ENCODE peak calls at places on chromosomes 12 and 14, in five cellular contexts. G is breast epithelium, V is suprapubic skin, O is stomach, Q is transverse colon. I is an unnamed sample.

GRCh38 chr12:66751432-66752113 is 72.7 kb upstream of the GRIP1 start:
- DNase-seq in G (no peak), V (no peak), O (no peak), Q (no peak), I (no peak)

GRCh38 chr12:2053675-2054070 is 886 bp downstream of the CACNA1C start:
- DNase-seq in G (no peak), V (no peak), O (no peak), Q (no peak), I (no peak)

GRCh38 chr14:76829650-76830421 is 3.6 kb downstream of the LRRC74A start:
- DNase-seq in G (peak), V (no peak), O (peak), Q (no peak), I (no peak)

GRCh38 chr14:51730674-51731073 is 79.0 kb downstream of the FRMD6 start:
- DNase-seq in G (no peak), V (no peak), O (no peak), Q (no peak), I (no peak)

GRCh38 chr12:52434760-52435530 is 774 bp upstream of the KRT75 start:
- DNase-seq in G (no peak), V (no peak), O (no peak), Q (no peak), I (peak)

GRCh38 chr14:33254342-33254741 is 315.7 kb downstream of the NPAS3 start:
- DNase-seq in G (no peak), V (no peak), O (no peak), Q (no peak), I (no peak)

GRCh38 chr12:132375747-132376463 is 46.5 kb upstream of the GALNT9 start:
- DNase-seq in G (no peak), V (peak), O (no peak), Q (no peak), I (no peak)

GRCh38 chr12:67893003-67893402 is 96.2 kb upstream of the IFNG-AS1 start:
- DNase-seq in G (no peak), V (no peak), O (no peak), Q (no peak), I (no peak)

GRCh38 chr12:124557518-124558223 is 9.7 kb downstream of the NCOR2 start:
- DNase-seq in G (no peak), V (no peak), O (no peak), Q (no peak), I (no peak)

GRCh38 chr12:119008691-119009221 is 27.4 kb downstream of the SRRM4 start:
- DNase-seq in G (no peak), V (no peak), O (peak), Q (no peak), I (peak)
- H3K4me3 ChIP-seq in G (no peak), V (no peak), O (no peak), Q (no peak), I (no peak)

DNA sequence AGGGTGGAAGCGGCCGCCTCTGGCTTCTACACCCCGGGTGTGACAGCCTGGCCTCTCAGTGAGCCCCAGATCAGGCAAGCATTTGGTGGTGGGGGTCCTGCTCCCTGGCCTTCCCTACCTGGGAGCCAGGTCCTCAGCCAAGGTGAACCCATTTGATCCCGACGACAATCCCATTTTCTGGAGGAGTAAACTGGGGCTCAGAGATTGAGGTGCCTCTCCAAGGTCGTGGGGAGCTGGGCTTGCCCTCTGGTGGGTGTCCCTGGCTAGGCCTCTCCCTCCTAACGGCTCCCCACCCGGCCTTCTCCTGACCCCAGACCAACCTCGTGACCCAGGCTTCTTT is 2.7 kb upstream of the EXOC3L4 start:
- DNase-seq in G (no peak), V (no peak), O (no peak), Q (no peak), I (no peak)
- TF ChIP-seq CTCF in G (no peak), V (no peak), O (no peak), Q (peak), I (no peak)

GRCh38 chr12:26011099-26011498 is 52.6 kb downstream of the RASSF8 start:
- DNase-seq in G (no peak), V (no peak), O (no peak), Q (no peak), I (no peak)
- TF ChIP-seq POLR2AphosphoS5 in G (peak), V (no peak), O (peak), Q (peak), I (peak)

DNA sequence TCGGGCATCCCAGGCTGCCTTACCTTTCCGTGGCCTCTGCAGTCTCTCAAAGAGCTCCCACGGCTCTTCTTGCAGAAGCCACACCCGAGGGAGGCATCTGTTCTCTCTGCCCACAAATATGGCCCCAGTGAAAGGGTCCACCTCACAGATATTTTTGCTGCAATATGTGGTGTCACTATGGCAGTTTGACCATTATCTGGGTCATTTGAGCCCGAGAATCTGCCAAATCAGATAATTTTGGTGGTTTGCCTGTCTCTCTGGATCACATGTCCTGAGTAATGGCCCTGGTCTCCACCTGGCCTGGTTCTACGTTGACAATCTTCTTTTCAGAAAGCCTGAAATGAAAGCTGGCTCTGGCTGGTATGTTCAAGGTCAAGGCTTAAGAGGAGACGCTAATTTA is 5.7 kb upstream of the WSCD2 start:
- DNase-seq in G (no peak), V (no peak), O (no peak), Q (no peak), I (no peak)
- H3K4me3 ChIP-seq in G (no peak), V (no peak), O (no peak), Q (no peak), I (no peak)

GRCh38 chr12:90991952-90992465 is 12.8 kb downstream of the EPYC start:
- DNase-seq in G (no peak), V (no peak), O (no peak), Q (no peak), I (no peak)

GRCh38 chr12:90987101-90987500 is 17.7 kb downstream of the EPYC start:
- DNase-seq in G (no peak), V (no peak), O (no peak), Q (no peak), I (no peak)

GRCh38 chr12:90984114-90984513 is 20.7 kb downstream of the EPYC start:
- DNase-seq in G (no peak), V (no peak), O (no peak), Q (no peak), I (no peak)

GRCh38 chr12:90989617-90990232 is 15.0 kb downstream of the EPYC start:
- DNase-seq in G (no peak), V (no peak), O (no peak), Q (no peak), I (no peak)

DNA sequence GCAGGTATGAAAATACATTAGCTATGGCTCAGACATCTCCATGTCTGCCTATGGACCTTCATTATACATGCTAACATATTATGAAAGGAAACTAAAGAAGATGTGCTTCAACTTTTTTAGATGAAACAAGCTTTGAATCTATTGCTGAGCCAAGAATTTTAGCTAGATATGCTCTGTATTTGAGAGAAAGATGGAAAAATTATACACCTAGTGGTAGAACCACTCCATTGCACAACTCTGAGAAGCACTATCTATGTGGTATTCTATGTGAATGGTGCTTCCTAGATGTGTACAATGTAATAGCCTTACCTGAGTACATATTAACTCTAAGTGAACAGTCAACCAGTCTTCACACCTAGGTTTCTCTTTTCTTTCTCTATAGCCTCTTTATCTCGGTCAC is 17.3 kb downstream of the EPYC start:
- DNase-seq in G (no peak), V (no peak), O (no peak), Q (no peak), I (no peak)
- TF ChIP-seq CTCF in G (no peak), V (no peak), O (no peak), Q (no peak), I (no peak)

DNA sequence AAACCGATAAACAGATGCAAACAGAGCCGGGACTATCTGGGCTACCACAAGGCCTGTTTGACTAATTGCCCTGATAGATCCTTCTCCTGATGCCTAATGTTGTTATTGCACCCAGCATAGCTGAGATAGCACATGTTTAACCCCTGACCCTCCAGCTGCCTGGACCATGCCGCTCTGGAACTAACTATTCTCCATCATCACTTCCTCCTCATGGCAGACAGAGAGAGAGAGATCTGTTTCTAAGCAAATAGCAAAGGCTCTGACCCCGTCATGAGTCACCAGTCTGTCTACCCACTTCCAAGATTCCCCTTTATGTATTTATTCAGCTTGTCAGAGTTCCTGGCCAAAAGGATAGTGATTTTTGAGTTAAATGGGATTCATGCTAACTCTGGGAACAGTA is 58.2 kb upstream of the FLRT2 start:
- DNase-seq in G (no peak), V (no peak), O (no peak), Q (no peak), I (no peak)
- TF ChIP-seq POLR2AphosphoS5 in G (no peak), V (no peak), O (no peak), Q (no peak), I (no peak)

GRCh38 chr14:69135133-69135532 is 17.8 kb downstream of the DCAF5 start:
- DNase-seq in G (no peak), V (no peak), O (no peak), Q (no peak), I (no peak)
- H3K4me3 ChIP-seq in G (no peak), V (no peak), O (no peak), Q (no peak), I (no peak)

GRCh38 chr14:92510972-92511371 is 2.6 kb upstream of the RIN3 start:
- DNase-seq in G (no peak), V (no peak), O (no peak), Q (no peak), I (no peak)
- TF ChIP-seq CTCF in G (no peak), V (no peak), O (no peak), Q (no peak), I (no peak)

DNA sequence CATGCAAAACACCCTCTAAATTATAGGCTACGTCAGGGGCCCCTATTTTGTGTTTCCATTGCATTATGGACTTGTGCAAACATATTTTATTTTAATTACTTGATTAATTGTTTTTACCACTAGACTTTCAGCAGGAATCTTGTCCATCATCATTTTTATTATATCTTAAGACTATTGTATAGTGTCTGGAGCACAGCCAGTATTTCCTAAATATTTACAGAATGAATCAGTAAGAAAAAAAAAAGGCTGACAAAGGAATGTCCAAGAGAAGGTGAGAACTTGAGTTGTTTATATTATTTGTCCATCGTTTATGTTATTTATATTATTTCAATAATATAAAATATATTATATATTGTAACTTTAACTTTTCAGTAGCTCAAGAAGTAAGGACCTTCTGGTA is 664.7 kb downstream of the SLC6A15 start:
- DNase-seq in G (no peak), V (no peak), O (no peak), Q (no peak), I (no peak)
- TF ChIP-seq POLR2AphosphoS5 in G (no peak), V (no peak), O (no peak), Q (no peak), I (no peak)

I was measured in vagina.